ENCODE peak calls at places on chromosomes 5 and 9, in seven cellular contexts. I is progenitor cell of endocrine pancreas; N is fibroblast of mammary gland; M is activated CD4-positive, CD25-positive, alpha-beta regulatory T cell treated with anti-CD3 and anti-CD28 coated beads, Interleukin-2, amount 50 U/mL, for 72 hours; D is NCI-H1436; F is ACHN; Q is HT-29. S is an unnamed sample.

GRCh38 chr5:44401611-44402010 is 12.4 kb upstream of the FGF10 start:
- DNase-seq in I (no peak), N (no peak), M (no peak), D (no peak), F (no peak), Q (no peak), S (no peak)

GRCh38 chr9:14346826-14347407 is 33.0 kb upstream of the NFIB start:
- DNase-seq in I (no peak), N (no peak), M (no peak), D (no peak), F (no peak), Q (no peak), S (no peak)

GRCh38 chr5:80255752-80256479 is at the start of gene SERINC5:
- DNase-seq in I (peak; percentile 53), N (peak; percentile 68), M (peak; percentile 82), D (peak; percentile 58), F (peak; percentile 70), Q (peak; percentile 79), S (peak; percentile 74)

GRCh38 chr5:173940269-173940668 is 48.7 kb upstream of the C5orf47 start:
- DNase-seq in I (no peak), N (no peak), M (no peak), D (no peak), F (no peak), Q (no peak), S (no peak)

GRCh38 chr5:40405985-40406384 is 273.7 kb upstream of the PTGER4 start:
- DNase-seq in I (no peak), N (no peak), M (no peak), D (no peak), F (no peak), Q (no peak), S (no peak)

GRCh38 chr9:16442622-16443021 is 427.8 kb downstream of the BNC2 start:
- DNase-seq in I (no peak), N (peak; percentile 72), M (no peak), D (no peak), F (peak; percentile 61), Q (no peak), S (no peak)

GRCh38 chr5:82563745-82564144 is 285.6 kb upstream of the RPS23 start:
- DNase-seq in I (no peak), N (no peak), M (no peak), D (no peak), F (no peak), Q (no peak), S (no peak)

GRCh38 chr5:171745602-171746001 is 40.0 kb upstream of the SMIM23 start:
- DNase-seq in I (no peak), N (peak; percentile 25), M (no peak), D (no peak), F (peak; percentile 39), Q (no peak), S (no peak)

GRCh38 chr5:43623048-43623447 is 20.1 kb downstream of the NNT start:
- DNase-seq in I (no peak), N (no peak), M (no peak), D (no peak), F (no peak), Q (no peak), S (peak; percentile 89)

GRCh38 chr5:36796171-36796570 is 80.4 kb upstream of the NIPBL start:
- DNase-seq in I (no peak), N (no peak), M (no peak), D (no peak), F (no peak), Q (no peak), S (no peak)

GRCh38 chr5:132001647-132002561 is 9.6 kb downstream of the ACSL6 start:
- DNase-seq in I (no peak), N (no peak), M (no peak), D (no peak), F (no peak), Q (no peak), S (no peak)

GRCh38 chr9:98040212-98040611 is 16.3 kb upstream of the NANS start:
- DNase-seq in I (no peak), N (no peak), M (no peak), D (no peak), F (no peak), Q (no peak), S (no peak)

GRCh38 chr5:176365663-176366574 is 632 bp downstream of the ARL10 start:
- DNase-seq in I (peak; percentile 22), N (peak; percentile 46), M (peak; percentile 42), D (no peak), F (no peak), Q (no peak), S (no peak)

GRCh38 chr5:177546262-177546741 is 8.1 kb downstream of the FAM193B start:
- DNase-seq in I (no peak), N (peak; percentile 100), M (no peak), D (no peak), F (peak; percentile 37), Q (peak; percentile 22), S (peak; percentile 79)

GRCh38 chr9:96519095-96519494 is 69.1 kb downstream of the HABP4 start:
- DNase-seq in I (no peak), N (no peak), M (no peak), D (no peak), F (no peak), Q (no peak), S (no peak)

GRCh38 chr9:29806941-29807625 is 2233.8 kb upstream of the C9orf72 start:
- DNase-seq in I (no peak), N (no peak), M (no peak), D (no peak), F (no peak), Q (no peak), S (no peak)

GRCh38 chr5:67306997-67307580 is 110.5 kb upstream of the CD180 start:
- DNase-seq in I (no peak), N (no peak), M (no peak), D (no peak), F (no peak), Q (no peak), S (peak; percentile 88)

GRCh38 chr9:31700252-31701045 is 684.0 kb upstream of the ACO1 start:
- DNase-seq in I (no peak), N (no peak), M (no peak), D (no peak), F (no peak), Q (no peak), S (no peak)

GRCh38 chr9:36191696-36192095 is 975 bp downstream of the CLTA start:
- DNase-seq in I (no peak), N (no peak), M (no peak), D (no peak), F (no peak), Q (no peak), S (no peak)

S was measured in SK-MEL-5.